ENCODE peak calls at places on chromosomes 16 and 17, in five cellular contexts. A is GM12865, I is mucosa of descending colon, T is bronchial epithelial cell, P is pancreas. B is an unnamed sample.

GRCh38 chr17:1568950-1569810 is 6.6 kb upstream of the PITPNA start:
- DNase-seq in T (no peak), A (no peak), I (no peak), P (no peak), B (no peak)

GRCh38 chr16:78348886-78349285 is 249.4 kb downstream of the WWOX start:
- DNase-seq in A (no peak), T (no peak), I (no peak), P (no peak), B (no peak)

GRCh38 chr17:68707032-68707431 is 105.9 kb upstream of the FAM20A start:
- DNase-seq in I (no peak), A (no peak), T (peak; percentile 69), P (no peak), B (no peak)

GRCh38 chr16:14658063-14658462 is 25.3 kb downstream of the BFAR start:
- DNase-seq in P (no peak), A (peak; percentile 69), T (peak; percentile 26), I (peak; percentile 47), B (no peak)

GRCh38 chr16:17359778-17360177 is 111.0 kb downstream of the XYLT1 start:
- DNase-seq in T (no peak), I (no peak), A (peak; percentile 28), P (no peak), B (no peak)

GRCh38 chr17:77737442-77738265 is 220.8 kb upstream of the TNRC6C start:
- DNase-seq in T (no peak), P (no peak), A (no peak), I (no peak), B (peak; percentile 70)

GRCh38 chr17:69945698-69946185 is 129.3 kb upstream of the KCNJ16 start:
- DNase-seq in A (no peak), T (no peak), I (no peak), P (no peak), B (no peak)

GRCh38 chr16:53893731-53894435 is 189.9 kb downstream of the FTO start:
- DNase-seq in P (no peak), T (peak; percentile 90), A (no peak), I (peak; percentile 29), B (no peak)

GRCh38 chr16:56860226-56861020 is 4.6 kb upstream of the SLC12A3 start:
- DNase-seq in I (no peak), A (peak; percentile 92), T (no peak), P (no peak), B (no peak)

GRCh38 chr17:80270104-80270503 is 9.5 kb downstream of the RNF213 start:
- DNase-seq in T (no peak), P (no peak), A (no peak), I (no peak), B (no peak)

GRCh38 chr17:72338847-72339790 is 218.3 kb downstream of the SOX9 start:
- DNase-seq in T (peak; percentile 79), P (peak; percentile 43), A (no peak), I (peak; percentile 19), B (peak; percentile 28)

GRCh38 chr17:60169921-60170817 is 20.4 kb downstream of the CA4 start:
- DNase-seq in P (no peak), T (peak; percentile 58), I (peak; percentile 90), A (no peak), B (peak; percentile 83)

GRCh38 chr17:70205386-70205785 is 36.1 kb downstream of the KCNJ2 start:
- DNase-seq in T (peak; percentile 65), I (no peak), A (peak; percentile 3), P (no peak), B (no peak)

GRCh38 chr16:87789437-87790277 is 23.9 kb upstream of the KLHDC4 start:
- DNase-seq in T (peak; percentile 99), P (no peak), A (no peak), I (no peak), B (no peak)

GRCh38 chr16:83329466-83329865 is 478.3 kb upstream of the HSBP1 start:
- DNase-seq in P (no peak), T (no peak), I (no peak), A (no peak), B (no peak)

GRCh38 chr16:67883872-67884261 is 818 bp upstream of the NRN1L start:
- DNase-seq in T (no peak), A (peak; percentile 68), P (peak; percentile 55), I (peak; percentile 79), B (no peak)

GRCh38 chr16:1631230-1631629 is 19.1 kb downstream of the CRAMP1 start:
- DNase-seq in I (no peak), A (no peak), P (no peak), T (no peak), B (no peak)
- TF ChIP-seq CTCF in I (no peak), A (peak; percentile 2), P (no peak), T (no peak), B (no peak)

DNA sequence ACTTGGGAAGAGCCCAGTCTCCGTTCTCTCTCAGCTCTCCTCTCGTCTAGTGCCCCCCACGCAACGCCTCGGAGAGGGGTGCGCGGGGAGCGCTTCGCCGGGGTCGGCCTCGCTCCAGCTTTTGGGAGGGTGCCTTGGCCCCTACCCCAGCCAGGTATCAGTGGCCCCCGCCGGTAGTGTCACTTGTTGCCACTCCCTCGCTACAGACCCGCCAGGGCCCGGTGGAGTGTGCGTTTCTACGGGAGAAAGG is 786 bp upstream of the CDH11 start:
- DNase-seq in I (no peak), T (no peak), P (no peak), A (no peak), B (no peak)
- H3K4me3 ChIP-seq in I (no peak overlapping the region), T (peak overlapping the region; percentile 67), P (peak overlapping the region; percentile 33), A (no peak overlapping the region), B (peak overlapping the region; percentile 27)

GRCh38 chr16:27235938-27236245 is 32.6 kb downstream of the KDM8 start:
- DNase-seq in T (no peak), P (no peak), I (no peak), A (no peak), B (no peak)
- TF ChIP-seq CTCF in T (no peak), P (no peak), I (no peak), A (no peak), B (no peak)

GRCh38 chr17:28071179-28071578 is 28.7 kb downstream of the NLK start:
- DNase-seq in P (no peak), T (no peak), A (no peak), I (no peak), B (no peak)

GRCh38 chr17:28065706-28066105 is 23.2 kb downstream of the NLK start:
- DNase-seq in I (no peak), T (peak; percentile 58), A (no peak), P (no peak), B (no peak)
- H3K4me3 ChIP-seq in I (no peak overlapping the region), T (no peak overlapping the region), A (no peak overlapping the region), P (no peak overlapping the region), B (no peak overlapping the region)

DNA sequence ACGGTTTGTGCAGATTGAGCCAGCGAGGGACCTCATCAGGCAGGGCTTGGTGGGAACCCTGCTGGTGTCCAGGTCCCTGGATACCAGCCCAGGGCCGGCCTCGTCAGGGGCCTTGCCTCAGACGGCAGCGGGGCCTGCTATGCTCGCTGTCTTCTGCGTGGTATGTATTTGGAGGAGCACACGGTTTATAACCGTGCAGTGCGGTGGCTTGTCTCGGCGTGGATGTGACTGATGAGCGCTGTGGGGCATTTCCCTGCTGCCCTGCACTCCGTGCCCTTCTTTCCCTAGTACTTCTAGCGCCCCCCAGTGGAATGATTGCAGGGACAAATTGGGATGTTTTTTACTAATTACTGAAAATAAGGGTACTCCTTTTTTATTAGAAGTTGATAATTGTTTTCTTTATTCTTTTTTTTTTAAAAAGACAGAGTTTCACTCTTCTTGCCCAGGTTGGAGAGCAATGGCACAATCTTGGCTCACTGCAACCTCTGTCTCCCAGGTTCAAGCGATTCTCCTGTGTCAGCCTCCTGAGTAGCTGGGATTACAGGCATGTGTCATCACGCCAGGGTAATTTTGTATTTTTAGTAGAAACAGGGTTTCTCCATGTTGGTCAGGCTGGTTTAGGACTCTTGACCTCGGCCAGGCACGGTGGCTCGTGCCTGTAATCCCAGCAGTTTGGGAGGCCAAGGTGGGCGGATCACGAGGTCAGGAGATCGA is 15.3 kb downstream of the TBCD start:
- DNase-seq in A (peak; percentile 55), I (peak; percentile 89), P (peak; percentile 30), T (peak; percentile 36), B (no peak)
- TF ChIP-seq CTCF in A (peak; percentile 49), I (no peak), P (peak; percentile 31), T (peak; percentile 42), B (no peak)

B was measured in lower leg skin.